ENCODE peak calls at places on chromosomes 5 and 9, in six cellular contexts. S is HFF-Myc, Q is activated gamma-delta T cell treated with Interleukin-2 at 50 U/mL for 16 hours, L is astrocyte of the spinal cord, B is BE2C, W is mesenchymal stem cell. E is an unnamed sample.

GRCh38 chr5:54691644-54692043 is 174.1 kb downstream of the SNX18 start:
- DNase-seq in S (no peak), L (no peak), W (no peak), B (no peak), Q (no peak), E (no peak)

GRCh38 chr9:34654317-34655083 is 2.5 kb downstream of the IL11RA start:
- DNase-seq in W (no peak), L (peak; percentile 57), S (peak; percentile 71), Q (no peak), B (peak; percentile 98), E (no peak)

GRCh38 chr9:115367780-115368179 is 249.8 kb upstream of the TNC start:
- DNase-seq in B (no peak), S (no peak), L (peak; percentile 32), Q (no peak), W (peak; percentile 56), E (no peak)

GRCh38 chr5:159873680-159874079 is 42.6 kb upstream of the ADRA1B start:
- DNase-seq in L (no peak), S (no peak), W (no peak), B (no peak), Q (no peak), E (no peak)

GRCh38 chr5:2147504-2148311 is 265.0 kb upstream of the IRX4 start:
- DNase-seq in L (no peak), Q (no peak), W (no peak), B (no peak), S (no peak), E (no peak)

GRCh38 chr9:109538346-109538745 is 40.2 kb upstream of the PTPN3 start:
- DNase-seq in Q (no peak), B (no peak), S (no peak), L (no peak), W (no peak), E (no peak)

GRCh38 chr5:77339491-77339890 is 129.0 kb downstream of the PDE8B start:
- DNase-seq in B (no peak), Q (no peak), L (no peak), W (no peak), S (no peak), E (no peak)

GRCh38 chr9:32986971-32987370 is 14.5 kb downstream of the APTX start:
- DNase-seq in B (no peak), L (peak; percentile 10), Q (no peak), W (peak; percentile 12), S (no peak), E (no peak)

GRCh38 chr5:6615416-6615815 is 17.4 kb downstream of the NSUN2 start:
- DNase-seq in B (no peak), Q (no peak), S (no peak), L (peak; percentile 7), W (no peak), E (no peak)

GRCh38 chr5:45694255-45694834 is 1.8 kb downstream of the HCN1 start:
- DNase-seq in B (no peak), Q (no peak), L (peak; percentile 1), W (peak; percentile 15), S (no peak), E (no peak)

GRCh38 chr5:145872486-145872885 is 328 bp downstream of the GRXCR2 start:
- DNase-seq in L (no peak), S (no peak), Q (no peak), W (no peak), B (no peak), E (no peak)

GRCh38 chr5:68682400-68683152 is 411.2 kb upstream of the SLC30A5 start:
- DNase-seq in L (no peak), S (no peak), B (no peak), W (no peak), Q (no peak), E (no peak)

GRCh38 chr9:22026696-22027095 is 17.6 kb upstream of the CDKN2B start:
- DNase-seq in L (no peak), W (peak; percentile 56), B (no peak), Q (no peak), S (no peak), E (no peak)

E was measured in NCI-H1436.